ENCODE peak calls at places on chromosomes 3 and 15, in four cellular contexts. B is brain microvascular endothelial cell, P is lung microvascular endothelial cell, M is NCI-H2171 treated with DMSO at 0.1 percent for 48 hours. S is an unnamed sample.

GRCh38 chr15:40957041-40957555 is 3.8 kb downstream of the CHAC1 start:
- DNase-seq in B (no peak), P (no peak), M (no peak), S (no peak)

GRCh38 chr3:52052831-52053306 is 3.5 kb downstream of the DUSP7 start:
- DNase-seq in B (peak; percentile 75), P (peak; percentile 91), M (no peak), S (no peak)

GRCh38 chr3:194386066-194386465 is 13.0 kb downstream of the GP5 start:
- DNase-seq in B (no peak), P (no peak), M (no peak), S (no peak)

GRCh38 chr3:120552184-120553020 is 43.7 kb upstream of the NDUFB4 start:
- DNase-seq in B (no peak), P (no peak), M (no peak), S (no peak)

GRCh38 chr3:56304069-56304468 is 164.2 kb downstream of the ERC2 start:
- DNase-seq in B (no peak), P (no peak), M (no peak), S (no peak)

GRCh38 chr15:73981761-73982222 is 10.3 kb downstream of the STOML1 start:
- DNase-seq in B (no peak), P (no peak), M (no peak), S (no peak)

GRCh38 chr3:77041756-77042155 is 1.9 kb downstream of the ROBO2 start:
- DNase-seq in B (no peak), P (no peak), M (peak; percentile 2), S (no peak)

GRCh38 chr3:172461530-172462138 is 13.4 kb upstream of the GHSR start:
- DNase-seq in B (no peak), P (peak; percentile 44), M (peak; percentile 65), S (no peak)

GRCh38 chr3:108475220-108475782 is 35.1 kb downstream of the MYH15 start:
- DNase-seq in B (no peak), P (no peak), M (no peak), S (no peak)

GRCh38 chr3:40718209-40718608 is 193.4 kb downstream of the ZNF621 start:
- DNase-seq in B (no peak), P (no peak), M (no peak), S (no peak)

GRCh38 chr15:42367041-42367440 is 7.7 kb downstream of the CAPN3 start:
- DNase-seq in B (no peak), P (no peak), M (no peak), S (no peak)

GRCh38 chr15:68802373-68802772 is 18.3 kb downstream of the ANP32A start:
- DNase-seq in B (no peak), P (no peak), M (no peak), S (no peak)

GRCh38 chr15:90414408-90415028 is 26.5 kb downstream of the IQGAP1 start:
- DNase-seq in B (peak; percentile 93), P (no peak), M (no peak), S (no peak)

GRCh38 chr3:133479895-133480669 is 80.2 kb downstream of the BFSP2 start:
- DNase-seq in B (no peak), P (no peak), M (no peak), S (no peak)

GRCh38 chr3:46692566-46692983 is 904 bp downstream of the ALS2CL start:
- DNase-seq in B (no peak), P (peak; percentile 46), M (no peak), S (no peak)